ENCODE peak calls at places on chromosome 7, in four cellular contexts. Q is GM12878, Z is HCT116, G is K562. D is an unnamed sample.

GRCh38 chr7:69564454-69565417 is 33.5 kb upstream of the AUTS2 start:
- DNase-seq in G (peak), Q (peak), Z (no peak), D (peak)

GRCh38 chr7:17593854-17594419 is 295.5 kb downstream of the AHR start:
- DNase-seq in Q (no peak), Z (no peak), G (no peak), D (no peak)

GRCh38 chr7:159091041-159091440 is 53.6 kb downstream of the VIPR2 start:
- DNase-seq in Z (no peak), G (no peak), Q (no peak), D (no peak)

GRCh38 chr7:30027065-30027456 is 559 bp upstream of the FKBP14 start:
- DNase-seq in Z (no peak), G (no peak), Q (peak), D (peak)

GRCh38 chr7:110681941-110682340 is 409.0 kb upstream of the LRRN3 start:
- DNase-seq in G (no peak), Q (no peak), Z (no peak), D (no peak)

GRCh38 chr7:27031289-27032172 is 64.3 kb downstream of the HOXA1 start:
- DNase-seq in G (no peak), Q (peak), Z (no peak), D (no peak)

GRCh38 chr7:44391746-44392617 is 66.6 kb upstream of the CAMK2B start:
- DNase-seq in Z (no peak), G (no peak), Q (no peak), D (no peak)

GRCh38 chr7:128839751-128840177 is 9.6 kb downstream of the FLNC start:
- DNase-seq in Z (no peak), G (no peak), Q (no peak), D (no peak)

GRCh38 chr7:43693687-43694398 is 35.5 kb downstream of the COA1 start:
- DNase-seq in Q (no peak), Z (peak), G (no peak), D (no peak)

GRCh38 chr7:108030536-108030935 is 27.6 kb upstream of the LAMB1 start:
- DNase-seq in Z (no peak), G (no peak), Q (no peak), D (no peak)

GRCh38 chr7:140509789-140510188 is 30.5 kb upstream of the MKRN1 start:
- DNase-seq in Z (no peak), G (no peak), Q (no peak), D (no peak)

GRCh38 chr7:78062214-78062613 is 263.6 kb downstream of the PHTF2 start:
- DNase-seq in G (no peak), Q (no peak), Z (no peak), D (no peak)

GRCh38 chr7:92325850-92326249 is 80.1 kb downstream of the ANKIB1 start:
- DNase-seq in Z (no peak), Q (no peak), G (no peak), D (no peak)

GRCh38 chr7:28682811-28683210 is 270.5 kb downstream of the CREB5 start:
- DNase-seq in Z (no peak), Q (no peak), G (no peak), D (no peak)

GRCh38 chr7:95324396-95324795 is at the start of gene PON1:
- DNase-seq in G (peak), Q (no peak), Z (no peak), D (no peak)

GRCh38 chr7:118054529-118054928 is 129.4 kb upstream of the LSM8 start:
- DNase-seq in Q (no peak), Z (no peak), G (no peak), D (no peak)
- TF ChIP-seq JUND in Q (no peak), Z (no peak), G (no peak), D (no peak)

DNA sequence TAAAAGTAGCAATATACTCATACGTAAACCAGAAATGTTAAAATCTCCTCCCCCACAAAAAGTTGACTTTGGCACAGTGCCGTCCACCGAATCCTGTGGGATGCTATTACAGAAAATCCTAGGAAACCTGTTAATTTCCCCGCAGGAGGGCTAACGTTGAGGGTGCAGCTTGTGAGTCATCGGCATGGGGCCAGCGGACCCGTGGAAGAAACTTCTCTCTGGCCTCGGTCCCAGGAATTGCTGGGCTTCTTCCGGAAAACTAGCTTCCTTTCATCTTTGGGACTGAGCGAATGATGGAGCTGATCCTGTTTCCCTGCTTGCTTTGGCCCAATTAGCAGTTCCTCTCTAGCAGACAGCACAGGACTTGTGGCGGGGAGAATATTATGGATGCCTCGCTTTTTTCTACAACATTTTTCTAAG is 13.4 kb downstream of the CRYGN start:
- DNase-seq in Z (peak), G (no peak), Q (no peak), D (no peak)
- TF ChIP-seq JUND in Z (peak), G (peak), Q (no peak), D (no peak)

DNA sequence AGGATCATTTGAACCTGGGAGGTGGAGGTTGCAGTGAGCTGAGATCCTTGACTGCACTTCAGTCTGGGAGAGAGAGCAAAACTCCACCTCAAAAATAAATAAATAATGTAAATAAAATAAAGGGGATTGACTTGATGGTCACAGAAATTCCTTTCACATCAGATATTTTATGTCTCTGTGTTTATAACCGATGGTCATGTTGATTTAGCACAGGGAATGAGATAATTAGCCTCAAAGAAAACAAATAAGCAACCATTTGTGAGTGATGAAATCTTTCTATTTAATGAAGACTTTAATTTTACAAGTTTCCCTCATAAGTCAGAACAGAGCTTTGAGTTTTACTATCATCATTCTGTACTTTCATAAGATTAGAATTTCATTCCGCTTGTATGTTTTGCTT is 64.8 kb upstream of the NUPR2 start:
- DNase-seq in G (no peak), Z (no peak), Q (no peak), D (no peak)
- TF ChIP-seq JUND in G (no peak), Z (no peak), Q (no peak), D (peak)

GRCh38 chr7:88216276-88216675 is 3.6 kb downstream of the SRI start:
- DNase-seq in G (no peak), Z (no peak), Q (no peak), D (no peak)

GRCh38 chr7:88219781-88220747 is at the start of gene SRI:
- DNase-seq in Q (peak), Z (peak), G (peak), D (peak)

GRCh38 chr7:88218428-88218745 is 1.5 kb downstream of the SRI start:
- DNase-seq in G (no peak), Q (no peak), Z (no peak), D (no peak)

GRCh38 chr7:88218836-88219605 is 817 bp downstream of the SRI start:
- DNase-seq in Q (peak), G (peak), Z (no peak), D (no peak)

GRCh38 chr7:88217675-88218427 is 2.0 kb downstream of the SRI start:
- DNase-seq in Q (peak), Z (no peak), G (peak), D (peak)
- TF ChIP-seq JUND in Q (no peak), Z (no peak), G (no peak), D (no peak)

DNA sequence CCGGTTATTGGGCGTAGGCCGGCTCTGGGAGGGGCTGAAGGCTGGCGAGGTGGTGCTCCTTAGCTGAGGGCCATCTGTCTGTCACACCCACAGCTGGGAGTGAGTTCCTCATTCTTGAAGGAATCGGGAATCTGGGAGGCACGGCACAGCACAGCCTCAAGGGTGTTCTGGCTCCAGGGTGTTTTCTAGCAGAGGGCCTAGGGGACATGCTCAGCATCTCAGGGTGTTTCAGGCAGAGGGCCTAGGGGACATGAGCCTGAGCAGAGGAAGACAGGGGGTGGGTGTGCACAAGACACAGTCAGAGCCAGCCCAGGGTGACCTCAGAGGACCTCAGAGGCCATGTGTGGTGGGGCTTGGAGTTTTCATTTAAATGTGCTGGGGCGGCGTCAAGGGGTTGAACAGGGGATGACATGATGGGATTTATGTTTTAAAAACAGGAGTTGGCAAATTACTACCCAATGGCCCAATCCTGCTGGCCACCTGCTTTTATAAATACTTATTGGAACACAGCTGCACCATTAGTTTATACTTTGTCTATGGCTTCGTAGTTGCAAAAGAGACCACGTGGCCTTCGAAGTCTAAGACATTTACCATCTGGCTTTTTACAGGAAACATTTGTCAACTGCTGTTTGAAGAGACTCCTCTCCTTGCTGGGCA is 121.7 kb downstream of the PRKAG2 start:
- DNase-seq in Z (no peak), Q (no peak), G (no peak), D (no peak)
- TF ChIP-seq JUND in Z (no peak), Q (no peak), G (no peak), D (no peak)

D was measured in T47D.